ENCODE peak calls at places on chromosomes 11 and 22, in five cellular contexts. C, V, O, D and Z are unnamed samples.

GRCh38 chr11:69669486-69669885 is 5.7 kb downstream of the LTO1 start:
- DNase-seq in C (no peak), V (no peak), O (no peak), D (no peak), Z (no peak)

GRCh38 chr11:7927635-7928034 is 3.4 kb downstream of the OR10A6 start:
- DNase-seq in C (no peak), V (no peak), O (peak; percentile 8), D (no peak), Z (no peak)

GRCh38 chr11:65911682-65912568 is 6.9 kb downstream of the C11orf68 start:
- DNase-seq in C (no peak), V (no peak), O (peak; percentile 28), D (no peak), Z (no peak)

GRCh38 chr11:128895505-128895904 is 4.3 kb downstream of the KCNJ5 start:
- DNase-seq in C (no peak), V (no peak), O (no peak), D (no peak), Z (no peak)

GRCh38 chr11:69018924-69019323 is 5.9 kb upstream of the MRGPRF start:
- DNase-seq in C (no peak), V (no peak), O (no peak), D (no peak), Z (no peak)

GRCh38 chr11:3986301-3986700 is 108.3 kb upstream of the RRM1 start:
- DNase-seq in C (no peak), V (no peak), O (no peak), D (no peak), Z (no peak)

GRCh38 chr11:32526715-32527114 is 56.9 kb upstream of the EIF3M start:
- DNase-seq in C (no peak), V (no peak), O (no peak), D (no peak), Z (no peak)

GRCh38 chr11:34654491-34655334 is 33.8 kb downstream of the EHF start:
- DNase-seq in C (no peak), V (peak; percentile 60), O (no peak), D (peak; percentile 71), Z (peak; percentile 60)

GRCh38 chr11:21505070-21505469 is 687.8 kb upstream of the ANO5 start:
- DNase-seq in C (no peak), V (no peak), O (no peak), D (no peak), Z (no peak)

GRCh38 chr11:79894111-79894510 is 453.3 kb upstream of the TENM4 start:
- DNase-seq in C (no peak), V (no peak), O (no peak), D (no peak), Z (no peak)

GRCh38 chr11:10878408-10879214 is 20.8 kb upstream of the ZBED5 start:
- DNase-seq in C (no peak), V (no peak), O (no peak), D (no peak), Z (no peak)

GRCh38 chr11:119107538-119108150 is 500 bp downstream of the C2CD2L start:
- DNase-seq in C (peak; percentile 59), V (no peak), O (no peak), D (no peak), Z (no peak)

GRCh38 chr11:12289667-12290476 is 87.5 kb upstream of the PARVA start:
- DNase-seq in C (peak; percentile 8), V (no peak), O (no peak), D (no peak), Z (no peak)

GRCh38 chr11:19441288-19441687 is 200.5 kb upstream of the E2F8 start:
- DNase-seq in C (no peak), V (no peak), O (peak; percentile 23), D (no peak), Z (no peak)

GRCh38 chr11:70201876-70202861 is 927 bp upstream of the FADD start:
- DNase-seq in C (no peak), V (no peak), O (no peak), D (no peak), Z (no peak)

GRCh38 chr11:106127604-106128003 is 50.1 kb downstream of the AASDHPPT start:
- DNase-seq in C (no peak), V (no peak), O (no peak), D (no peak), Z (no peak)

GRCh38 chr11:32426819-32427615 is 8.3 kb downstream of the WT1 start:
- DNase-seq in C (peak; percentile 18), V (no peak), O (no peak), D (no peak), Z (no peak)

GRCh38 chr22:43370045-43370444 is 26.9 kb upstream of the SCUBE1 start:
- DNase-seq in C (no peak), V (no peak), O (no peak), D (no peak), Z (no peak)

GRCh38 chr11:62665630-62666258 is 632 bp downstream of the CSKMT start:
- DNase-seq in C (peak; percentile 41), V (peak; percentile 69), O (peak; percentile 74), D (peak; percentile 58), Z (peak; percentile 58)

GRCh38 chr22:30299322-30299721 is 10.0 kb upstream of the CASTOR1 start:
- DNase-seq in C (no peak), V (no peak), O (no peak), D (no peak), Z (no peak)

GRCh38 chr22:29269731-29270474 is 1.8 kb downstream of the EWSR1 start:
- DNase-seq in C (no peak), V (no peak), O (peak; percentile 24), D (no peak), Z (no peak)